ENCODE peak calls at places on chromosome 3, in six cellular contexts. D is DND-41, B is GM23338, P is hepatocyte, L is neural progenitor cell, G is fibroblast of lung. V is an unnamed sample. For H3K4me1, the result is how much of the 10 kb centered on the place peaks cover.

GRCh38 chr3:168249048-168249538 is 153.4 kb upstream of the GOLIM4 start:
- DNase-seq in P (no peak), L (no peak), D (no peak), B (no peak), G (peak), V (peak)

GRCh38 chr3:57065588-57065987 is 5.1 kb downstream of the SPATA12 start:
- DNase-seq in D (no peak), P (no peak), B (no peak), L (no peak), G (peak), V (peak)

GRCh38 chr3:149702691-149703426 is 45.0 kb upstream of the WWTR1 start:
- DNase-seq in D (no peak), B (no peak), L (no peak), P (no peak), G (peak), V (peak)

GRCh38 chr3:186200746-186201145 is 91.9 kb upstream of the ETV5 start:
- DNase-seq in B (no peak), G (no peak), L (no peak), P (no peak), D (no peak), V (no peak)

GRCh38 chr3:71753716-71754609 is at the start of gene GPR27:
- DNase-seq in G (peak), B (peak), D (no peak), P (peak), L (peak), V (no peak)

GRCh38 chr3:134666052-134666451 is 15.2 kb upstream of the KY start:
- DNase-seq in L (no peak), G (no peak), P (no peak), B (no peak), D (no peak), V (no peak)

GRCh38 chr3:60192297-60193114 is 1058.7 kb downstream of the FHIT start:
- DNase-seq in P (no peak), B (no peak), G (no peak), L (no peak), D (no peak), V (no peak)

GRCh38 chr3:29384640-29385039 is 103.8 kb downstream of the RBMS3 start:
- DNase-seq in B (peak), P (peak), G (peak), L (peak), D (no peak), V (no peak)

GRCh38 chr3:196803891-196804468 is 63.7 kb upstream of the SENP5 start:
- DNase-seq in G (no peak), D (no peak), B (no peak), P (no peak), L (no peak), V (no peak)

GRCh38 chr3:193992638-193993037 is 143.3 kb upstream of the HES1 start:
- DNase-seq in D (no peak), B (no peak), L (no peak), G (no peak), P (no peak), V (no peak)

GRCh38 chr3:180401226-180401625 is 200.7 kb upstream of the TTC14 start:
- DNase-seq in B (no peak), L (no peak), G (peak), D (no peak), P (no peak), V (no peak)

GRCh38 chr3:143565943-143566342 is 282.3 kb downstream of the SLC9A9 start:
- DNase-seq in D (no peak), B (no peak), L (no peak), G (peak), P (peak), V (no peak)

GRCh38 chr3:37645801-37646380 is 215.8 kb upstream of the CTDSPL start:
- DNase-seq in G (no peak), P (no peak), B (no peak), D (no peak), L (no peak), V (no peak)

GRCh38 chr3:114674041-114674440 is 380.2 kb downstream of the TIGIT start:
- DNase-seq in P (no peak), D (no peak), L (no peak), G (peak), B (no peak), V (no peak)

GRCh38 chr3:157239082-157239704 is 79.2 kb upstream of the CCNL1 start:
- DNase-seq in P (peak), B (peak), G (peak), L (peak), D (peak), V (peak)

GRCh38 chr3:157128771-157129671 is 30.9 kb downstream of the CCNL1 start:
- DNase-seq in B (peak), P (peak), L (peak), G (peak), D (no peak), V (peak)

GRCh38 chr3:45560270-45561020 is 34.1 kb upstream of the LIMD1 start:
- DNase-seq in L (no peak), B (no peak), D (no peak), P (no peak), G (no peak), V (no peak)

GRCh38 chr3:33440328-33440577 is at the start of gene UBP1:
- DNase-seq in P (peak), B (no peak), L (peak), D (no peak), G (no peak), V (no peak)

GRCh38 chr3:128107809-128108208 is 15.8 kb downstream of the RUVBL1 start:
- DNase-seq in P (no peak), B (no peak), D (no peak), G (peak), L (no peak), V (no peak)

GRCh38 chr3:50275160-50275995 is 3.5 kb upstream of the LSMEM2 start:
- DNase-seq in G (no peak), L (peak), D (no peak), P (no peak), B (peak), V (no peak)
- TF ChIP-seq EZH2 in G (peak), L (peak), D (no peak), P (peak), B (no peak), V (no peak)

DNA sequence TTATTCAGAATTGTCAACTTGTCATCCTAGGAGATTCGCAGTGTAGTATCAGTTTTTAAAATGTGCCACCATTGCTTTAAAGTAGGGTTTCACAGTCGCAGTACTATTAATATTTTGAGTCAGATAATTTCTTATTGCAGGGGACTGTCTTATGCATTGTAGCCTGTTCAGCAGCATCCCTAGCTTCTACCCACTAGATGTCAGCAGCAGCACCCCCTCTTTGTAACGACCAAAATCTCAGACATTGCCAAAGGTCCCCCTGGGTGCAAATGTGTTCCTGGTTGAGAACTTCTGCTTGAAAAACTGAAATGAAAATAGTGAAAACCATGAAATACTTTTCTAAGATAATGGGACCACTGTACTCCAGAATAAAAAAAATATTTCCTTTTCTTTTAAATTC is 474.8 kb downstream of the CNTN3 start:
- DNase-seq in P (no peak), L (peak), G (no peak), D (no peak), B (peak), V (no peak)
- H3K4me1 ChIP-seq in P (under half), L (under half), G (under half), D (under half), B (under half), V (under half)

GRCh38 chr3:125959317-125960065 is 9.5 kb upstream of the ROPN1B start:
- DNase-seq in P (no peak), G (no peak), B (peak), D (no peak), L (no peak), V (no peak)

GRCh38 chr3:125960066-125960424 is 8.9 kb upstream of the ROPN1B start:
- DNase-seq in L (no peak), P (no peak), D (no peak), B (no peak), G (no peak), V (no peak)

GRCh38 chr3:125958511-125959316 is 10.3 kb upstream of the ROPN1B start:
- DNase-seq in L (no peak), P (no peak), B (peak), D (no peak), G (no peak), V (no peak)

GRCh38 chr3:125960456-125961288 is 8.3 kb upstream of the ROPN1B start:
- DNase-seq in B (no peak), G (no peak), D (no peak), L (no peak), P (no peak), V (no peak)

GRCh38 chr3:125957674-125958510 is 11.1 kb upstream of the ROPN1B start:
- DNase-seq in B (peak), G (no peak), P (peak), L (peak), D (no peak), V (no peak)
- TF ChIP-seq EZH2 in B (no peak), G (no peak), P (no peak), L (peak), D (no peak), V (no peak)

GRCh38 chr3:16482194-16482769 is 31.2 kb downstream of the RFTN1 start:
- DNase-seq in B (no peak), G (no peak), L (no peak), D (no peak), P (no peak), V (no peak)
- H3K4me1 ChIP-seq in B (under half), G (under half), L (under half), D (under half), P (under half), V (under half)

GRCh38 chr3:7520593-7520992 is 659.7 kb downstream of the GRM7 start:
- DNase-seq in G (no peak), B (no peak), L (no peak), P (no peak), D (no peak), V (no peak)

GRCh38 chr3:7518471-7518870 is 657.6 kb downstream of the GRM7 start:
- DNase-seq in L (no peak), P (peak), D (no peak), G (peak), B (no peak), V (no peak)

GRCh38 chr3:7517979-7518378 is 657.1 kb downstream of the GRM7 start:
- DNase-seq in D (no peak), G (no peak), P (no peak), B (no peak), L (no peak), V (no peak)

GRCh38 chr3:7520059-7520458 is 659.1 kb downstream of the GRM7 start:
- DNase-seq in B (no peak), G (peak), D (no peak), L (peak), P (no peak), V (no peak)
- TF ChIP-seq EZH2 in B (no peak), G (no peak), D (no peak), L (no peak), P (no peak), V (no peak)

V was measured in PC-3.